ENCODE peak calls at places on chromosomes 13 and 19, in six cellular contexts. One of them, this sample, is unnamed.

GRCh38 chr19:14048439-14049153 is 13.3 kb downstream of the PALM3 start:
- DNase-seq in mesenchymal stem cell: peak; percentile 88
- DNase-seq in IMR-90: no peak
- DNase-seq in H1: peak; percentile 97
- DNase-seq in H9: peak; percentile 85
- DNase-seq in trophoblast cell: peak; percentile 98
- DNase-seq in this sample: peak; percentile 30

GRCh38 chr13:29674532-29674931 is 79.0 kb upstream of the SLC7A1 start:
- DNase-seq in mesenchymal stem cell: peak; percentile 86
- DNase-seq in IMR-90: peak; percentile 13
- DNase-seq in H1: no peak
- DNase-seq in H9: no peak
- DNase-seq in trophoblast cell: no peak
- DNase-seq in this sample: no peak

GRCh38 chr19:36267061-36267845 is 52.3 kb downstream of the ZNF146 start:
- DNase-seq in mesenchymal stem cell: no peak
- DNase-seq in IMR-90: no peak
- DNase-seq in H1: no peak
- DNase-seq in H9: no peak
- DNase-seq in trophoblast cell: peak; percentile 20
- DNase-seq in this sample: no peak

GRCh38 chr13:52738719-52739467 is 727 bp downstream of the CNMD start:
- DNase-seq in mesenchymal stem cell: peak; percentile 10
- DNase-seq in IMR-90: no peak
- DNase-seq in H1: peak; percentile 82
- DNase-seq in H9: peak; percentile 62
- DNase-seq in trophoblast cell: peak; percentile 6
- DNase-seq in this sample: peak; percentile 61

GRCh38 chr13:97435794-97436193 is 1.8 kb downstream of the RAP2A start:
- DNase-seq in mesenchymal stem cell: no peak
- DNase-seq in IMR-90: no peak
- DNase-seq in H1: no peak
- DNase-seq in H9: no peak
- DNase-seq in trophoblast cell: no peak
- DNase-seq in this sample: no peak

GRCh38 chr13:55307909-55308308 is 1832.8 kb upstream of the PRR20A start:
- DNase-seq in mesenchymal stem cell: no peak
- DNase-seq in IMR-90: no peak
- DNase-seq in H1: no peak
- DNase-seq in H9: no peak
- DNase-seq in trophoblast cell: no peak
- DNase-seq in this sample: no peak

GRCh38 chr19:5418676-5419075 is 36.5 kb upstream of the ZNRF4 start:
- DNase-seq in mesenchymal stem cell: no peak
- DNase-seq in IMR-90: no peak
- DNase-seq in H1: no peak
- DNase-seq in H9: no peak
- DNase-seq in trophoblast cell: no peak
- DNase-seq in this sample: no peak

GRCh38 chr13:98239156-98240076 is 62.3 kb upstream of the RNF113B start:
- DNase-seq in mesenchymal stem cell: no peak
- DNase-seq in IMR-90: no peak
- DNase-seq in H1: peak; percentile 56
- DNase-seq in H9: peak; percentile 65
- DNase-seq in trophoblast cell: no peak
- DNase-seq in this sample: no peak

GRCh38 chr13:76647550-76647949 is 238.7 kb downstream of the KCTD12 start:
- DNase-seq in mesenchymal stem cell: peak; percentile 28
- DNase-seq in IMR-90: peak; percentile 16
- DNase-seq in H1: no peak
- DNase-seq in H9: no peak
- DNase-seq in trophoblast cell: peak; percentile 31
- DNase-seq in this sample: no peak

GRCh38 chr13:100517706-100518105 is 70.9 kb downstream of the GGACT start:
- DNase-seq in mesenchymal stem cell: no peak
- DNase-seq in IMR-90: no peak
- DNase-seq in H1: no peak
- DNase-seq in H9: no peak
- DNase-seq in trophoblast cell: no peak
- DNase-seq in this sample: no peak

GRCh38 chr13:32538234-32538620 is 368 bp downstream of the N4BP2L2 start:
- DNase-seq in mesenchymal stem cell: peak; percentile 83
- DNase-seq in IMR-90: peak; percentile 62
- DNase-seq in H1: peak; percentile 46
- DNase-seq in H9: no peak
- DNase-seq in trophoblast cell: peak; percentile 61
- DNase-seq in this sample: no peak

GRCh38 chr13:36325912-36326311 is 20.3 kb downstream of the SPART start:
- DNase-seq in mesenchymal stem cell: no peak
- DNase-seq in IMR-90: no peak
- DNase-seq in H1: no peak
- DNase-seq in H9: peak; percentile 41
- DNase-seq in trophoblast cell: no peak
- DNase-seq in this sample: no peak

GRCh38 chr13:36323951-36324566 is 22.1 kb downstream of the SPART start:
- DNase-seq in mesenchymal stem cell: peak; percentile 92
- DNase-seq in IMR-90: peak; percentile 52
- DNase-seq in H1: no peak
- DNase-seq in H9: no peak
- DNase-seq in trophoblast cell: peak; percentile 98
- DNase-seq in this sample: no peak

GRCh38 chr13:36329355-36329754 is 16.8 kb downstream of the SPART start:
- DNase-seq in mesenchymal stem cell: no peak
- DNase-seq in IMR-90: peak; percentile 46
- DNase-seq in H1: no peak
- DNase-seq in H9: no peak
- DNase-seq in trophoblast cell: no peak
- DNase-seq in this sample: no peak

GRCh38 chr13:36328821-36329220 is 17.4 kb downstream of the SPART start:
- DNase-seq in mesenchymal stem cell: no peak
- DNase-seq in IMR-90: no peak
- DNase-seq in H1: no peak
- DNase-seq in H9: no peak
- DNase-seq in trophoblast cell: no peak
- DNase-seq in this sample: no peak

GRCh38 chr13:36323408-36323807 is 22.8 kb downstream of the SPART start:
- DNase-seq in mesenchymal stem cell: no peak
- DNase-seq in IMR-90: no peak
- DNase-seq in H1: no peak
- DNase-seq in H9: no peak
- DNase-seq in trophoblast cell: no peak
- DNase-seq in this sample: no peak
- H3K4me2 ChIP-seq in mesenchymal stem cell: no peak overlapping the region
- H3K4me2 ChIP-seq in IMR-90: no peak overlapping the region
- H3K4me2 ChIP-seq in H1: no peak overlapping the region
- H3K4me2 ChIP-seq in H9: no peak overlapping the region
- H3K4me2 ChIP-seq in trophoblast cell: no peak overlapping the region
- H3K4me2 ChIP-seq in this sample: no peak overlapping the region

DNA sequence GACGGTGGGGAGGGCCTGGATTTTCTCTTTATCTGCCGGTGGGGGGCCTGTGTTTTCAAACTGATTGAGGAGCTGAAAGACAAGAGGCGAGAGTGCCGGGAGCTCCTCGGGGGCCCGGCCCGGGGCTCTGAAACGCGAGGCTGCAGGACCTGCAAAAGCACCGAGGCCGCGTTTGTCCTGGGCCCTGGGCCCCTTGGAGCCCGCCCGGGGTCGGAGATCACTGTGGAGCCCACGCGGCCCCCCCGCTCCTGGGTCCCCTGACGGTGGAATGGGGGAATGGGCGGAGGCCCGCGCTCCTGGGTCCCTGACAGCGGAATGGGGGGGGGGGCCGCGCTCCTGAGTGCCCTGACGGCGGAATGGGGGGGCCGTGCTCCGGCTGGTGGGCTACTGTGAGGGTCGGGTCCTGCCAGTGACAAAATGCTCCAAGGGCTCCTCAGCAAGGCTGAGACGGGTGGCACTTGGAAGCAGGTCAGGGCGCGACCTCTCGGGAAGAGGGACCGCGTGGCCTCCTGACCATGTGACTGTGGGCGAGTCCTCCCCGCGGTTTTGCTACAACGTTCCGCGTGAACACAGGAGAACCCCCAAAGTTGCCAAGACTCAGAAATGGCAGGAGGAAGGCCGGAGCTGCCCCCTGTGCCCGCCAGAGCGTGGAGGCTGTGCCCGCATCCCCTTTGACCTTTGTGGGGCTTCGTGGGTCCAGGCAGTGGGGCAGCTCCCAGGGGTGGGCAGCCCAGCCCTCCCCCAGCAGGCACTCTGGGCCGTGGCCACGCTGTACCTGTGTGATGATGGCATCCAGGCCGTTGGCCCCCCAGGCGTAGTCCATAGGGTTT is 9.4 kb downstream of the FGF22 start:
- DNase-seq in mesenchymal stem cell: no peak
- DNase-seq in IMR-90: no peak
- DNase-seq in H1: no peak
- DNase-seq in H9: no peak
- DNase-seq in trophoblast cell: no peak
- DNase-seq in this sample: no peak
- H4K91ac ChIP-seq in mesenchymal stem cell: peak overlapping the region; percentile 28
- H4K91ac ChIP-seq in IMR-90: no peak overlapping the region
- H4K91ac ChIP-seq in H1: no peak overlapping the region
- H4K91ac ChIP-seq in H9: no peak overlapping the region
- H4K91ac ChIP-seq in trophoblast cell: no peak overlapping the region
- H4K91ac ChIP-seq in this sample: no peak overlapping the region

DNA sequence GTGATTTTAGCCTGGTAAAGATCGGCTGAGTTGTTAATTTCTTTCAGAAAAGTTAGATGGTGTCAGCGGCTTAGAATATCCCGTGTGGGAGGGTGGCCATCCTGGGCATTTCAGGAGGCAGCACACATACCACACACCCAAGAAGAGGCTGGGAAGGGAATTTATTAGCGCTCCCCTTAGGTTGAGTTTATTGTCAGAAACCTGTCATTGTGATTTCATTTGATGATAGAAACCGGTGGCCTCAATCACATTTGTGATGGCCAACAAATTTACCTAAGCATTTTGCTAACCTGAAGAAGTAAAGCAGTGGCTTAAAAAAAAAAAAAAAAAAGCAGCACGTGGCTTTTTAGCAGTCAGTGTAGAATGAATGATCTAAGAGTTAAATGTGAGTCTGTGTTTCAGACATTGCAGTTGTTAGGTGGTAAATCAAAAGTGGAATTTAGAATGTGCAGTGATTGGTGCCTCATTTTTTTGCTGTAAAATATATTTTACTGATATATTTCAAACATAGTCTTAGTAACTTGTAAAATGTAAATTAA is 2.7 kb downstream of the SIPA1L3 start:
- DNase-seq in mesenchymal stem cell: no peak
- DNase-seq in IMR-90: no peak
- DNase-seq in H1: no peak
- DNase-seq in H9: no peak
- DNase-seq in trophoblast cell: no peak
- DNase-seq in this sample: no peak
- H3K27ac ChIP-seq in mesenchymal stem cell: no peak overlapping the region
- H3K27ac ChIP-seq in IMR-90: no peak overlapping the region
- H3K27ac ChIP-seq in H1: no peak overlapping the region
- H3K27ac ChIP-seq in H9: no peak overlapping the region
- H3K27ac ChIP-seq in trophoblast cell: no peak overlapping the region
- H3K27ac ChIP-seq in this sample: no peak overlapping the region

GRCh38 chr19:12314553-12314952 is 18.9 kb downstream of the ZNF563 start:
- DNase-seq in mesenchymal stem cell: no peak
- DNase-seq in IMR-90: no peak
- DNase-seq in H1: no peak
- DNase-seq in H9: no peak
- DNase-seq in trophoblast cell: no peak
- DNase-seq in this sample: no peak
- H3K4me2 ChIP-seq in mesenchymal stem cell: no peak overlapping the region
- H3K4me2 ChIP-seq in IMR-90: peak overlapping the region; percentile 86
- H3K4me2 ChIP-seq in H1: no peak overlapping the region
- H3K4me2 ChIP-seq in H9: no peak overlapping the region
- H3K4me2 ChIP-seq in trophoblast cell: no peak overlapping the region
- H3K4me2 ChIP-seq in this sample: no peak overlapping the region

GRCh38 chr19:30252214-30252613 is 120.0 kb upstream of the ZNF536 start:
- DNase-seq in mesenchymal stem cell: no peak
- DNase-seq in IMR-90: no peak
- DNase-seq in H1: no peak
- DNase-seq in H9: no peak
- DNase-seq in trophoblast cell: no peak
- DNase-seq in this sample: no peak
- H4K91ac ChIP-seq in mesenchymal stem cell: no peak overlapping the region
- H4K91ac ChIP-seq in IMR-90: no peak overlapping the region
- H4K91ac ChIP-seq in H1: no peak overlapping the region
- H4K91ac ChIP-seq in H9: no peak overlapping the region
- H4K91ac ChIP-seq in trophoblast cell: no peak overlapping the region
- H4K91ac ChIP-seq in this sample: no peak overlapping the region

GRCh38 chr19:53865523-53865917 is 2.2 kb upstream of the MYADM start:
- DNase-seq in mesenchymal stem cell: peak; percentile 18
- DNase-seq in IMR-90: no peak
- DNase-seq in H1: no peak
- DNase-seq in H9: no peak
- DNase-seq in trophoblast cell: no peak
- DNase-seq in this sample: no peak
- H3K27ac ChIP-seq in mesenchymal stem cell: no peak overlapping the region
- H3K27ac ChIP-seq in IMR-90: peak overlapping the region; percentile 58
- H3K27ac ChIP-seq in H1: peak overlapping the region; percentile 96
- H3K27ac ChIP-seq in H9: no peak overlapping the region
- H3K27ac ChIP-seq in trophoblast cell: peak overlapping the region; percentile 8
- H3K27ac ChIP-seq in this sample: peak overlapping the region; percentile 96

GRCh38 chr19:45045671-45046353 is 7.0 kb downstream of the CLASRP start:
- DNase-seq in mesenchymal stem cell: no peak
- DNase-seq in IMR-90: no peak
- DNase-seq in H1: no peak
- DNase-seq in H9: no peak
- DNase-seq in trophoblast cell: no peak
- DNase-seq in this sample: no peak
- H3K4me2 ChIP-seq in mesenchymal stem cell: no peak overlapping the region
- H3K4me2 ChIP-seq in IMR-90: no peak overlapping the region
- H3K4me2 ChIP-seq in H1: no peak overlapping the region
- H3K4me2 ChIP-seq in H9: no peak overlapping the region
- H3K4me2 ChIP-seq in trophoblast cell: no peak overlapping the region
- H3K4me2 ChIP-seq in this sample: no peak overlapping the region

GRCh38 chr13:49100637-49101570 is 119.2 kb upstream of the MLNR start:
- DNase-seq in mesenchymal stem cell: no peak
- DNase-seq in IMR-90: no peak
- DNase-seq in H1: no peak
- DNase-seq in H9: no peak
- DNase-seq in trophoblast cell: no peak
- DNase-seq in this sample: no peak
- H4K91ac ChIP-seq in mesenchymal stem cell: no peak overlapping the region
- H4K91ac ChIP-seq in IMR-90: no peak overlapping the region
- H4K91ac ChIP-seq in H1: no peak overlapping the region
- H4K91ac ChIP-seq in H9: no peak overlapping the region
- H4K91ac ChIP-seq in trophoblast cell: no peak overlapping the region
- H4K91ac ChIP-seq in this sample: no peak overlapping the region

GRCh38 chr19:17334414-17335409 is at the start of gene ANO8:
- DNase-seq in mesenchymal stem cell: peak; percentile 98
- DNase-seq in IMR-90: peak; percentile 99
- DNase-seq in H1: peak; percentile 99
- DNase-seq in H9: peak; percentile 97
- DNase-seq in trophoblast cell: peak; percentile 96
- DNase-seq in this sample: peak; percentile 96
- H3K27ac ChIP-seq in mesenchymal stem cell: no peak within 1 kb of the TSS
- H3K27ac ChIP-seq in IMR-90: peak within 1 kb of the TSS; percentile 55
- H3K27ac ChIP-seq in H1: peak within 1 kb of the TSS; percentile 29
- H3K27ac ChIP-seq in H9: no peak within 1 kb of the TSS
- H3K27ac ChIP-seq in trophoblast cell: peak within 1 kb of the TSS; percentile 70
- H3K27ac ChIP-seq in this sample: peak within 1 kb of the TSS; percentile 85